ENCODE peak calls at places on chromosomes 3 and 15, in seven cellular contexts. I is MCF 10A; F is HFF-Myc; P is CD4-positive, alpha-beta T cell; Y is epithelial cell of esophagus; B is choroid plexus epithelial cell; T is cardiac muscle cell. Q is an unnamed sample.

GRCh38 chr3:65020233-65020632 is 332.4 kb upstream of the ADAMTS9 start:
- DNase-seq in B (no peak), T (no peak), F (no peak), P (no peak), I (no peak), Y (no peak), Q (no peak)

GRCh38 chr15:64232400-64232799 is 69.6 kb upstream of the PPIB start:
- DNase-seq in F (peak), P (no peak), T (no peak), Y (peak), I (peak), B (peak), Q (no peak)

GRCh38 chr3:124281453-124282316 is 289.8 kb upstream of the ROPN1 start:
- DNase-seq in P (no peak), B (peak), T (peak), I (peak), F (no peak), Y (peak), Q (no peak)

GRCh38 chr15:32669870-32670623 is 28.5 kb downstream of the SCG5 start:
- DNase-seq in T (no peak), P (no peak), F (no peak), B (peak), I (peak), Y (peak), Q (no peak)

GRCh38 chr15:47719730-47720129 is 2.4 kb downstream of the SEMA6D start:
- DNase-seq in P (no peak), T (no peak), F (no peak), Y (no peak), B (no peak), I (no peak), Q (no peak)

GRCh38 chr3:132342183-132342582 is 25.0 kb downstream of the ACP3 start:
- DNase-seq in I (peak), T (peak), F (no peak), B (peak), Y (no peak), P (no peak), Q (no peak)

GRCh38 chr3:193883551-193883950 is 252.4 kb upstream of the HES1 start:
- DNase-seq in P (no peak), T (no peak), B (no peak), Y (no peak), F (no peak), I (peak), Q (no peak)

GRCh38 chr3:140420621-140421357 is 257.1 kb upstream of the TRIM42 start:
- DNase-seq in Y (no peak), T (no peak), B (peak), P (no peak), I (peak), F (peak), Q (no peak)

GRCh38 chr3:130896101-130896500 is 2.2 kb downstream of the ATP2C1 start:
- DNase-seq in I (no peak), B (peak), P (no peak), T (no peak), F (no peak), Y (no peak), Q (no peak)

GRCh38 chr3:124467980-124468902 is 262.0 kb upstream of the UMPS start:
- DNase-seq in P (no peak), I (peak), T (peak), B (peak), Y (peak), F (no peak), Q (peak)

GRCh38 chr3:5038243-5038642 is 59.0 kb downstream of the BHLHE40 start:
- DNase-seq in P (no peak), Y (no peak), T (no peak), F (no peak), I (no peak), B (peak), Q (no peak)

GRCh38 chr3:143239026-143239425 is 119.5 kb downstream of the CHST2 start:
- DNase-seq in T (no peak), P (no peak), F (no peak), I (no peak), Y (no peak), B (peak), Q (no peak)

GRCh38 chr3:50617096-50617791 is at the start of gene MAPKAPK3:
- DNase-seq in T (peak), B (no peak), Y (peak), F (no peak), I (peak), P (peak), Q (no peak)

GRCh38 chr3:99859855-99860254 is 42.2 kb downstream of the CMSS1 start:
- DNase-seq in F (peak), I (peak), T (no peak), B (peak), P (no peak), Y (peak), Q (no peak)

GRCh38 chr3:73215286-73215685 is 153.8 kb downstream of the EBLN2 start:
- DNase-seq in F (no peak), Y (no peak), P (no peak), B (no peak), I (no peak), T (no peak), Q (no peak)

GRCh38 chr3:53721187-53721946 is 124.9 kb downstream of the CHDH start:
- DNase-seq in I (no peak), T (no peak), B (no peak), P (no peak), F (no peak), Y (no peak), Q (no peak)

GRCh38 chr15:80614711-80615360 is 80.3 kb upstream of the ABHD17C start:
- DNase-seq in Y (no peak), I (no peak), T (no peak), F (no peak), B (no peak), P (no peak), Q (no peak)

GRCh38 chr3:45124379-45124778 is 21.8 kb downstream of the CDCP1 start:
- DNase-seq in F (peak), B (peak), P (no peak), T (peak), I (peak), Y (peak), Q (no peak)

GRCh38 chr3:142028174-142028833 is 121.0 kb downstream of the TFDP2 start:
- DNase-seq in Y (peak), T (peak), I (peak), F (peak), B (peak), P (no peak), Q (no peak)

DNA sequence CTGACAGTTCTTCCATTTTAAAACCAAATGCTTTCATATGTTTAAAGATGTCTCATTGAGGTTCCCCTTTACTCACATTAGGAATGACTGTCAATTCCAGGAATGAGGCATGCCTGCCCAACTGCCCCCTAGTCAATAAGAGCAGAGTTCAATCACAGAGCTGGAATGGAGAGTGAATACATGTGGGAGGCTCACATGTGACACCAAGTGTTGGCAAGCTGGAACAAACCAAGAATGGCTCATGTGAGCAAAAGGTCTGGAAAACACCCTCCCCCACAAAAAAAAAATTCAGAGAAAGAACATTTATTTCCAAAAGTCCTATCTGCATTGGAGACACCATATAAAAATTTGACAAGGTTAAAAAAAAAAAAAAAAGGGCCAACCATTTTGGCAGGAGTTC is 3.7 kb downstream of the PBRM1 start:
- DNase-seq in P (no peak), Y (peak), I (peak), F (peak), B (peak), T (peak), Q (no peak)
- TF ChIP-seq CTCF in P (no peak), Y (peak), I (peak), F (peak), B (no peak), T (peak), Q (peak)

GRCh38 chr3:49601358-49602048 is 47.2 kb downstream of the BSN start:
- DNase-seq in B (no peak), Y (no peak), F (no peak), P (no peak), I (no peak), T (no peak), Q (no peak)
- TF ChIP-seq CTCF in B (no peak), Y (no peak), F (no peak), P (no peak), I (no peak), T (no peak), Q (no peak)

DNA sequence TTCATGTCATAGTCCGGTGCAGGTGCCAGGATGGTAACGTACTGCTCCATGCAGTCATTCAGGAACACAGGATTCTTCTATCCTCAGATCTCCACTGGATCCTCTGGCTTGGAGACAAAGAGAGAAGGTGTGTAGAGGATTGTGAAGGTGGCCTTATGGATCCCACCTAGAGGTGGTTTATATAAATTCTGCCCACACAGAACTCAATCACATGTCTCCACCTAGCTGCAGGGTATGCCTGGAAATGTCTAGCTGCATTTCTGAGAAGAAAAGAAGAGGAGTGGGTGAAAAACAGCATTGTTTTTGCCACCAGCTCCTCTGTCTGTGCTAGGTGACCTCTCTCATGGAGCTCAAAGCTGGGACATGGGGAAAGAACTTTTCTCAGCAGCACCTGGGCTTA is 478.7 kb downstream of the PDCD6IP start:
- DNase-seq in P (no peak), Y (no peak), B (no peak), I (no peak), T (no peak), F (no peak), Q (no peak)
- TF ChIP-seq CTCF in P (no peak), Y (no peak), B (peak), I (no peak), T (no peak), F (no peak), Q (peak)

DNA sequence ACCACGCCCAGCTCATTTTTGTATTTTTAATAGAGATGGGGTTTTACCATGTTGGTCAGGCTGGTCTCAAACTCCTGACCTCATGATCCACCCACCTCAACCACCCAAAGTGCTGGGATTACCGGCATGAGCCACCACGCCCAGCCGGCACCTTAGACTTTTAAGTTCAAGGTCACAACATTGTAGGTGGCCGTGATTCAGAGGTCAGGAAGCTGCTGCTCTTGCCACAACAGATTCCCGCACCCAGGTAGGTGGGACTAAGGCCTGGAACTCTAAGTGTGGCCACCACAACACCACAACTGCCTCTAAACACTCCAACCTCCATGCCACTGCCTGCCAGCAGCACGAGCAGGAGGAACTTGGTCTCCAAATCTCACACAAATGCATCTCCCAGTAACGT is 196.8 kb downstream of the STT3B start:
- DNase-seq in B (no peak), P (no peak), F (no peak), I (no peak), Y (no peak), T (no peak), Q (no peak)
- TF ChIP-seq CTCF in B (no peak), P (no peak), F (no peak), I (no peak), Y (no peak), T (no peak), Q (no peak)

DNA sequence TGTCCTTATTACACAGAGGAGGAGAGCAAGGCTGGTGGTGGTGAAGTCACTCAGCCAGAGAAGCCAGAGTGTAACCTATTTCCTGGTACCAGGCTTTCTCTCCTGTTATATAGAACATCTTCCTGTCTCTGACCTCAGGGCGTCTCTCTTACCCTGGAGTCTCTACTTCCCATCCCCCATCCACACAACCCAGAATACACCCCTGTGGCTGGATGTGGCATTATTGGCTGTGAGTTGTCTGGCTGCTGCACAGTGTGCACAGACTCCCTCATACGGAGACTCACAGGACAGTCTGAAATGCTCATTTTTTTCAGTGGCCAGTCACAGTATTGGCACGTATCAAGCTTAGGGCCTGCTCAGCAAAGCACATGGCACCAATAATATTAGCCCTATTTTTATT is 8.6 kb downstream of the PODXL2 start:
- DNase-seq in T (no peak), I (no peak), B (peak), Y (no peak), F (no peak), P (no peak), Q (no peak)
- TF ChIP-seq CTCF in T (no peak), I (no peak), B (no peak), Y (no peak), F (no peak), P (no peak), Q (no peak)

DNA sequence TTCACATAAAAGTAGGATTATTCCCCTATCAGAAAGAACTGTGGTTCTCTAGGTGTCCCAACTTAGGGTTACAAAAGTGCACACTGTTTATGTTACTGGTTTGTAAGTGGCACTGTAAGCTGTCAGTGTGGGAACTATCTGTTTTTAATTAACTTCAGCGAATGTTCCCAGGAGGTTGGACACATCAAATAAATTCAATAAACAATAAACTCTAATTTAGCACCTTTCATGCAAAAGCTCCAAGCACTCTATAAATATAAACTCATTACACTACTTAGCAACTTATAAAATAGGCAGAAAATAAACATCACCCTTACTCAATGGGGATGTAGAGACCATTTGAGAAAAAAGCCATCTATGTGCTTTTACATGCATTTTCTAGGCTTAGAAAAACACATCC is 168.4 kb upstream of the SLC2A2 start:
- DNase-seq in I (no peak), Y (no peak), B (no peak), P (no peak), T (no peak), F (no peak), Q (no peak)
- TF ChIP-seq CTCF in I (no peak), Y (no peak), B (no peak), P (no peak), T (no peak), F (no peak), Q (no peak)

GRCh38 chr3:157353657-157354056 is 83.0 kb upstream of the PTX3 start:
- DNase-seq in T (no peak), Y (no peak), F (no peak), P (no peak), B (no peak), I (no peak), Q (no peak)

GRCh38 chr3:157354722-157355121 is 81.9 kb upstream of the PTX3 start:
- DNase-seq in F (no peak), Y (peak), P (no peak), T (peak), B (peak), I (peak), Q (no peak)

GRCh38 chr3:157355276-157355675 is 81.4 kb upstream of the PTX3 start:
- DNase-seq in I (no peak), Y (no peak), T (no peak), P (no peak), B (no peak), F (no peak), Q (no peak)

GRCh38 chr3:157354254-157354653 is 82.4 kb upstream of the PTX3 start:
- DNase-seq in B (no peak), I (no peak), F (no peak), Y (no peak), P (no peak), T (no peak), Q (no peak)

GRCh38 chr3:157351981-157352380 is 84.7 kb upstream of the PTX3 start:
- DNase-seq in F (no peak), Y (no peak), T (no peak), B (no peak), P (no peak), I (no peak), Q (no peak)
- TF ChIP-seq CTCF in F (peak), Y (no peak), T (peak), B (no peak), P (no peak), I (peak), Q (no peak)

GRCh38 chr3:126703512-126704493 is at the start of gene CHCHD6:
- DNase-seq in B (peak), T (peak), P (peak), Y (peak), F (peak), I (peak), Q (peak)
- TF ChIP-seq CTCF in B (no peak), T (peak), P (peak), Y (no peak), F (peak), I (peak), Q (no peak)

DNA sequence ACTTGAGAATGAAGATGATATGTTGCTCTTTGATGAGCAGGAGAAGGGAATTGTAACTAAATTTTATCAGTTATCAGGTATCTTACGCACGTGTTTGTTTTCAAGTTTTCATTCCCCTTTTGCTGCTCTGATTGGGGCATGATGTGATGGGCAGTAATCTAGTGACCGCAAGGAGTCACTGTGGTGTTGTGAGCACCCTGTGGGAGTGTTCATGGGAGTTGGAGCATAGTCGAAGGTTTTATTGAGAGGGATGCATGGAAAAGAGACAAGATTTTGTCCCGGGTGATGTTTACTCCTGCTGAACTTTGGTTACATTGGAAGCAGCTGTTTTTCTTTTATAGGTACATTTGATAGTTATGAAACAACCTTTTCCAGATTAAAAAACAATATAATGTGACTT is 2.1 kb downstream of the FAN1 start:
- DNase-seq in Y (no peak), F (no peak), I (no peak), T (peak), P (no peak), B (peak), Q (no peak)
- TF ChIP-seq CTCF in Y (no peak), F (peak), I (no peak), T (peak), P (no peak), B (peak), Q (no peak)

Q was measured in D721Med.